ENCODE peak calls at places on chromosome 10, in eight cellular contexts. Y, L, P, J, A, Z, N and W are unnamed samples.

GRCh38 chr10:89207801-89208551 is 859 bp upstream of the CH25H start:
- DNase-seq in Y (peak; percentile 26), L (no peak), P (peak; percentile 31), J (peak; percentile 73), A (peak; percentile 25), Z (peak; percentile 33), N (peak; percentile 73), W (no peak)

GRCh38 chr10:126277177-126277576 is 111.1 kb downstream of the ADAM12 start:
- DNase-seq in Y (no peak), L (no peak), P (no peak), J (no peak), A (no peak), Z (no peak), N (no peak), W (no peak)

GRCh38 chr10:75048669-75049098 is 62.8 kb upstream of the SAMD8 start:
- DNase-seq in Y (peak; percentile 47), L (no peak), P (no peak), J (peak; percentile 16), A (no peak), Z (no peak), N (no peak), W (no peak)

GRCh38 chr10:132470306-132471124 is 67.1 kb upstream of the INPP5A start:
- DNase-seq in Y (no peak), L (no peak), P (no peak), J (peak; percentile 27), A (no peak), Z (no peak), N (peak; percentile 62), W (no peak)

GRCh38 chr10:97596101-97597055 is 6.9 kb downstream of the C10orf62 start:
- DNase-seq in Y (peak; percentile 61), L (peak; percentile 55), P (no peak), J (no peak), A (no peak), Z (peak; percentile 48), N (no peak), W (peak; percentile 42)

GRCh38 chr10:17963431-17963830 is 11.7 kb downstream of the SLC39A12 start:
- DNase-seq in Y (no peak), L (no peak), P (no peak), J (no peak), A (no peak), Z (no peak), N (no peak), W (no peak)

GRCh38 chr10:18066947-18067346 is 73.3 kb upstream of the CACNB2 start:
- DNase-seq in Y (no peak), L (no peak), P (no peak), J (no peak), A (no peak), Z (no peak), N (no peak), W (no peak)

GRCh38 chr10:101879456-101880189 is 36.0 kb upstream of the KCNIP2 start:
- DNase-seq in Y (no peak), L (peak; percentile 16), P (no peak), J (no peak), A (no peak), Z (no peak), N (no peak), W (no peak)

GRCh38 chr10:29130190-29130673 is 158.6 kb upstream of the LYZL1 start:
- DNase-seq in Y (peak; percentile 63), L (no peak), P (no peak), J (no peak), A (peak; percentile 55), Z (no peak), N (no peak), W (no peak)

GRCh38 chr10:13526952-13527863 is 1.6 kb downstream of the BEND7 start:
- DNase-seq in Y (peak; percentile 55), L (peak; percentile 17), P (no peak), J (no peak), A (no peak), Z (no peak), N (no peak), W (peak; percentile 44)

GRCh38 chr10:48670978-48671913 is 13.4 kb upstream of the WDFY4 start:
- DNase-seq in Y (no peak), L (no peak), P (no peak), J (no peak), A (no peak), Z (no peak), N (no peak), W (no peak)

GRCh38 chr10:128233422-128233821 is 107.2 kb upstream of the MKI67 start:
- DNase-seq in Y (no peak), L (no peak), P (no peak), J (no peak), A (no peak), Z (no peak), N (no peak), W (no peak)

GRCh38 chr10:57692255-57692980 is 575.3 kb downstream of the IPMK start:
- DNase-seq in Y (peak; percentile 65), L (peak; percentile 75), P (no peak), J (no peak), A (peak; percentile 73), Z (no peak), N (no peak), W (peak; percentile 87)

GRCh38 chr10:101062231-101063161 is 707 bp downstream of the KAZALD1 start:
- DNase-seq in Y (peak; percentile 89), L (no peak), P (peak; percentile 79), J (peak; percentile 85), A (peak; percentile 88), Z (peak; percentile 46), N (peak; percentile 79), W (no peak)

DNA sequence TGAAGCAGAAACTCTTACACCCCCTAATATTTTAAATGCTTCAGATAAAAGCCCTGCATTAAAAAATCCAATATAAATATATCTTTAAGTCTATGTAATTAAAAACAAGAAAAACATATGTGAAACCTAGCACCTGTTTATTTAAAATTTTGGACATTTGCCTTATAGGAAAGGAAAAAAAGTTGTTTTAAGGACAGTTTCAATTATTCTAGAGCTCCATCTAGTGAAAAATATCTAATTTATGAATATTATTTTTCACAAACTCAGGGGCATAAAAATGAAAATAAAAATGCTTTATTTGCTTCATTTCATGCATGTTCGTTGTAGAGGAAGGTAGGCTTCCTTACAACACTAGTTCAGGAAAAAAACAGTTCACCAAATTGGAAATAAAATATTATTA is 26.1 kb downstream of the ENKUR start:
- DNase-seq in Y (no peak), L (no peak), P (no peak), J (no peak), A (no peak), Z (no peak), N (no peak), W (no peak)
- TF ChIP-seq CTCF in Y (peak; percentile 37), L (peak; percentile 7), P (no peak), J (no peak), A (peak; percentile 20), Z (no peak), N (no peak), W (no peak)

GRCh38 chr10:46540412-46541016 is 15.9 kb downstream of the GPRIN2 start:
- DNase-seq in Y (no peak), L (no peak), P (no peak), J (peak; percentile 59), A (no peak), Z (no peak), N (peak; percentile 41), W (no peak)
- H3K4me3 ChIP-seq in Y (peak overlapping the region; percentile 20), L (no peak overlapping the region), P (no peak overlapping the region), J (no peak overlapping the region), A (no peak overlapping the region), Z (peak overlapping the region; percentile 49), N (peak overlapping the region; percentile 39), W (no peak overlapping the region)

DNA sequence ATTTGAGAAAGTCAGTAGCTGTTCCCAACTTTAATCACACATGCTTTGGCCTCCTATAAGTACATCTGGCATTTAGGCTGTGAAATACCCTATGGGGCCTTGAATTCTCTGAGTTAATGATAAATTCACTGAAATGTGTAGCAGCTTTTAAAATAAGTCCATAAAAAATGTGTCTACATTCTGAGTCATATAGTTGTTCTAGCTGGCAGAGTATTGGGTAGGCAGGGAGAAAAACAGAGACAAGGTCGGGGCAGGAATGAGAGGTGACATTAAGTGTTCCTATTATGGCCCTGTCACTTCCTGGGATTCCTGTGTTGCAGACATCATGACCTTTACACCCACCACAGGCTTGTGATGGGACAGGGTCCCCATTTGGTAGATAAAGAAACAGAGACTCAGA is 588.9 kb downstream of the REEP3 start:
- DNase-seq in Y (peak; percentile 12), L (no peak), P (no peak), J (no peak), A (no peak), Z (no peak), N (no peak), W (no peak)
- TF ChIP-seq CTCF in Y (no peak), L (no peak), P (no peak), J (no peak), A (no peak), Z (no peak), N (no peak), W (no peak)

GRCh38 chr10:99234739-99235468 is 748 bp downstream of the HPSE2 start:
- DNase-seq in Y (peak; percentile 8), L (no peak), P (no peak), J (no peak), A (no peak), Z (no peak), N (no peak), W (no peak)

GRCh38 chr10:99232357-99232999 is 3.2 kb downstream of the HPSE2 start:
- DNase-seq in Y (peak; percentile 36), L (no peak), P (peak; percentile 17), J (peak; percentile 62), A (peak; percentile 60), Z (no peak), N (no peak), W (no peak)

GRCh38 chr10:99234067-99234738 is 1.4 kb downstream of the HPSE2 start:
- DNase-seq in Y (peak; percentile 71), L (no peak), P (peak; percentile 54), J (peak; percentile 64), A (peak; percentile 66), Z (peak; percentile 70), N (peak; percentile 86), W (no peak)

GRCh38 chr10:99233680-99234018 is 2.0 kb downstream of the HPSE2 start:
- DNase-seq in Y (no peak), L (no peak), P (no peak), J (no peak), A (peak; percentile 24), Z (no peak), N (peak; percentile 55), W (no peak)

DNA sequence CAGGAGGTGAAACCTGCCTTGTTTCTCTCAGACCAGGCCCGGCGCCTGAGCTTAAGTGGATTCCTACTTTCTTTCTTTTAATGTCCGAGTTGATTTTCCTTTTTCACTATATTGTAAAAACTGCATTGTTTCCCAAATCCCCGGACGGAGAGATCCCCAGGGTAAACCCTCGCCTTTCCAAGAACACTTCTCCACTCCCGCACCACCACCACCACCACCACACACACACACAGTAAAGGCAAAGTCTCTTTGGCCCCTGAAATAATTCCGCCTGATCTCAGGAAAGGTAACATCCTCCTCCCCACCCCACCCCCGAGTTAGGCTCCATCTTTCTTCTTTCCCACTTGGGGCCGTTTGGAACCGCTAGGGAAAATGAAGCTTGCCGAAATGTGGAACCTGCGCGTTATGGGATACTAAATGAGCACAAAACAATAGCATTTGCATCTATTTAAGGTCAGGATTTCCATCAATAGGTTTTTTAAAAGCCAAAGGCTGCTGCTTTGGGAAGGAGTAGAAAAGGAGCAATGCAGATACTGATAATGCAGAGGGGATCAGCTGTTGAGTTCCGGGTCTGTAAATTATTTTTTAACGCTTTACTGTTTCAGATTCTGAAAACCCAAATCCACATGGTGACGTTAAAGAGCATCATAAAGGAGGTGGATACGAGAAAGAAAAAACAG is 2.5 kb downstream of the HPSE2 start:
- DNase-seq in Y (no peak), L (no peak), P (no peak), J (no peak), A (no peak), Z (no peak), N (no peak), W (no peak)
- H3K4me3 ChIP-seq in Y (peak overlapping the region; percentile 71), L (no peak overlapping the region), P (no peak overlapping the region), J (no peak overlapping the region), A (peak overlapping the region; percentile 36), Z (peak overlapping the region; percentile 50), N (peak overlapping the region; percentile 55), W (no peak overlapping the region)

GRCh38 chr10:35632027-35632426 is 10.1 kb downstream of the FZD8 start:
- DNase-seq in Y (no peak), L (no peak), P (no peak), J (no peak), A (no peak), Z (no peak), N (no peak), W (no peak)
- TF ChIP-seq CTCF in Y (no peak), L (no peak), P (no peak), J (no peak), A (no peak), Z (no peak), N (no peak), W (no peak)